ENCODE peak calls at places on chromosomes 6 and 20, in seven cellular contexts. R is HepG2, P is GM12878, C is H1, Y is HCT116, N is SK-N-SH, E is K562. J is an unnamed sample. For H3K9me3, the result is how much of the 10 kb centered on the place peaks cover.

GRCh38 chr6:42387336-42387735 is 64.4 kb downstream of the TRERF1 start:
- DNase-seq in Y (no peak), E (no peak), N (no peak), R (no peak), C (no peak), P (no peak), J (no peak)

GRCh38 chr6:16762547-16763477 is 1.6 kb upstream of the ATXN1 start:
- DNase-seq in P (no peak), Y (peak), N (peak), C (peak), R (peak), E (peak), J (no peak)

GRCh38 chr6:123640567-123641187 is 3.9 kb upstream of the TRDN start:
- DNase-seq in Y (no peak), P (no peak), C (no peak), N (no peak), R (no peak), E (no peak), J (no peak)

GRCh38 chr20:2750343-2751251 is 49.8 kb downstream of the CPXM1 start:
- DNase-seq in E (peak), C (peak), Y (no peak), N (no peak), R (peak), P (no peak), J (no peak)

GRCh38 chr6:14066782-14067406 is 50.7 kb upstream of the CD83 start:
- DNase-seq in E (peak), P (no peak), R (peak), N (peak), Y (peak), C (no peak), J (peak)

GRCh38 chr6:25024821-25025220 is 89.1 kb upstream of the RIPOR2 start:
- DNase-seq in C (no peak), Y (no peak), E (no peak), N (no peak), R (no peak), P (no peak), J (no peak)

GRCh38 chr20:50389437-50389807 is 120.8 kb upstream of the PTPN1 start:
- DNase-seq in C (no peak), E (no peak), N (no peak), Y (no peak), R (peak), P (no peak), J (no peak)

GRCh38 chr20:10110151-10110550 is 75.4 kb downstream of the ANKEF1 start:
- DNase-seq in R (no peak), N (no peak), Y (no peak), C (no peak), E (no peak), P (no peak), J (no peak)

GRCh38 chr20:63365601-63366509 is 4.7 kb upstream of the CHRNA4 start:
- DNase-seq in C (no peak), P (no peak), N (no peak), R (no peak), E (no peak), Y (no peak), J (no peak)

GRCh38 chr20:38211200-38212097 is 46.4 kb upstream of the TGM2 start:
- DNase-seq in R (no peak), C (no peak), P (no peak), E (no peak), Y (no peak), N (no peak), J (no peak)

GRCh38 chr20:6886065-6886729 is 118.7 kb downstream of the BMP2 start:
- DNase-seq in C (no peak), Y (no peak), E (no peak), R (no peak), N (no peak), P (no peak), J (peak)

GRCh38 chr6:14129572-14129971 is 12.0 kb downstream of the CD83 start:
- DNase-seq in R (peak), P (no peak), Y (peak), E (peak), C (no peak), N (peak), J (peak)

GRCh38 chr6:154478691-154479090 is 31.8 kb downstream of the CNKSR3 start:
- DNase-seq in Y (no peak), P (no peak), R (no peak), C (no peak), N (no peak), E (no peak), J (no peak)

GRCh38 chr20:34129518-34130162 is 17.6 kb upstream of the EIF2S2 start:
- DNase-seq in E (peak), P (peak), Y (peak), N (peak), C (no peak), R (peak), J (peak)

GRCh38 chr20:4871486-4871885 is 129.8 kb downstream of the SLC23A2 start:
- DNase-seq in C (no peak), N (no peak), E (no peak), P (no peak), R (no peak), Y (no peak), J (no peak)

GRCh38 chr6:95649451-95649850 is 72.1 kb downstream of the MANEA start:
- DNase-seq in E (no peak), C (no peak), N (no peak), R (no peak), Y (no peak), P (no peak), J (no peak)

GRCh38 chr6:124393536-124393935 is 568.7 kb upstream of the RNF217 start:
- DNase-seq in Y (no peak), R (no peak), C (no peak), N (no peak), E (no peak), P (no peak), J (no peak)

GRCh38 chr6:163501440-163501839 is 86.9 kb downstream of the QKI start:
- DNase-seq in E (no peak), Y (no peak), P (no peak), R (no peak), C (no peak), N (no peak), J (no peak)

GRCh38 chr6:163500105-163500504 is 85.6 kb downstream of the QKI start:
- DNase-seq in R (no peak), Y (no peak), E (no peak), P (no peak), C (no peak), N (no peak), J (no peak)

GRCh38 chr6:163507965-163508364 is 93.4 kb downstream of the QKI start:
- DNase-seq in C (no peak), N (no peak), E (no peak), R (no peak), P (no peak), Y (no peak), J (no peak)

GRCh38 chr6:163501022-163501421 is 86.5 kb downstream of the QKI start:
- DNase-seq in N (no peak), R (no peak), Y (no peak), C (no peak), P (no peak), E (peak), J (no peak)

GRCh38 chr6:163504984-163505640 is 90.6 kb downstream of the QKI start:
- DNase-seq in E (no peak), Y (no peak), C (no peak), N (no peak), P (no peak), R (no peak), J (no peak)
- H3K9me3 ChIP-seq in E (under half), Y (under half), C (under half), N (under half), P (under half), R (under half), J (under half)

GRCh38 chr6:53811746-53812145 is 16.9 kb downstream of the LRRC1 start:
- DNase-seq in Y (no peak), P (no peak), N (no peak), C (no peak), E (no peak), R (no peak), J (no peak)
- TF ChIP-seq YY1 in Y (no peak), P (no peak), N (no peak), C (no peak), E (no peak), R (no peak), J (no peak)

GRCh38 chr6:26045939-26046368 is 41.3 kb upstream of the HFE start:
- DNase-seq in R (peak), E (no peak), C (no peak), Y (no peak), N (no peak), P (no peak), J (no peak)
- H3K9ac ChIP-seq in R (peak), E (no peak), C (no peak), Y (no peak), N (peak), P (peak), J (peak)

DNA sequence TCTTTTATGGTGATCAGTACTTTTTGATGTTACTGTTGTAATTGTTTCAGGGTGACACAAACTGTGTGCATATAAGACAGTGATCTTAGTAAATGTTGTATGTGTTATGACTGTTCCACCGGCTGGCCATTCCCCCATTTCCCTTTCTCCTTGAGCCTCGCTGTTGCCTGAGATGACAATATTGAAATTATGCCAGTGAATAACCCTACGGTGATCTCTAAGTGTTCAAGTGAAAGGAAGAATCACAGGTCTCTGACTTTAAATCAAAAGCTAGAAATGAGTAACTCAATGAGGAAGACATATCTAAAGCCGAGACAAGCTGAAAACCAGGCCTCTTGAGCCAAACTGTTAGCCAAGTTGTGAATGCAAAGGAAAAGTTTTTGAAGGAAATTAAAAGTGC is 32.3 kb downstream of the TULP4 start:
- DNase-seq in E (no peak), P (peak), C (no peak), Y (no peak), R (no peak), N (no peak), J (no peak)
- H3K9me3 ChIP-seq in E (under half), P (under half), C (under half), Y (under half), R (under half), N (under half), J (under half)

GRCh38 chr6:136797977-136798376 is 5.7 kb upstream of the MAP3K5 start:
- DNase-seq in P (no peak), N (no peak), C (no peak), Y (no peak), E (no peak), R (no peak), J (no peak)

GRCh38 chr6:136793348-136793747 is 1.1 kb upstream of the MAP3K5 start:
- DNase-seq in N (no peak), Y (no peak), R (no peak), P (no peak), C (no peak), E (no peak), J (no peak)

GRCh38 chr6:136792945-136793289 is 640 bp upstream of the MAP3K5 start:
- DNase-seq in C (peak), Y (peak), N (peak), E (peak), R (peak), P (no peak), J (peak)

GRCh38 chr6:136792066-136792944 is at the start of gene MAP3K5:
- DNase-seq in N (peak), C (peak), P (no peak), E (peak), Y (peak), R (peak), J (peak)

GRCh38 chr6:136795996-136796395 is 3.7 kb upstream of the MAP3K5 start:
- DNase-seq in R (no peak), E (no peak), P (no peak), Y (no peak), C (no peak), N (no peak), J (no peak)
- TF ChIP-seq YY1 in R (no peak), E (no peak), P (no peak), Y (no peak), C (no peak), N (no peak), J (no peak)